ENCODE peak calls at places on chromosomes 3 and 15, in six cellular contexts. One of them, this sample, is unnamed.

GRCh38 chr15:90902656-90902995 is 476 bp upstream of the MAN2A2 start:
- DNase-seq in foreskin fibroblast: no peak
- DNase-seq in activated naive CD8-positive, alpha-beta T cell treated with anti-CD3 and anti-CD28 coated beads, Interleukin-2, amount 50 U/mL, for 24 hours: no peak
- DNase-seq in SHP77: no peak
- DNase-seq in BE2C: no peak
- DNase-seq in head of caudate nucleus: no peak
- DNase-seq in this sample: no peak

GRCh38 chr3:132641837-132642538 is 17.6 kb downstream of the ACAD11 start:
- DNase-seq in activated naive CD8-positive, alpha-beta T cell treated with anti-CD3 and anti-CD28 coated beads, Interleukin-2, amount 50 U/mL, for 24 hours: no peak
- DNase-seq in BE2C: no peak
- DNase-seq in head of caudate nucleus: no peak
- DNase-seq in foreskin fibroblast: peak; percentile 74
- DNase-seq in SHP77: peak; percentile 30
- DNase-seq in this sample: peak; percentile 65

GRCh38 chr3:104102386-104102785 is 1264.3 kb upstream of the ALCAM start:
- DNase-seq in foreskin fibroblast: peak; percentile 6
- DNase-seq in head of caudate nucleus: no peak
- DNase-seq in BE2C: peak; percentile 75
- DNase-seq in activated naive CD8-positive, alpha-beta T cell treated with anti-CD3 and anti-CD28 coated beads, Interleukin-2, amount 50 U/mL, for 24 hours: no peak
- DNase-seq in SHP77: peak; percentile 79
- DNase-seq in this sample: peak; percentile 81

GRCh38 chr15:44295909-44296420 is 7.4 kb downstream of the GOLM2 start:
- DNase-seq in foreskin fibroblast: peak; percentile 23
- DNase-seq in BE2C: no peak
- DNase-seq in head of caudate nucleus: no peak
- DNase-seq in activated naive CD8-positive, alpha-beta T cell treated with anti-CD3 and anti-CD28 coated beads, Interleukin-2, amount 50 U/mL, for 24 hours: no peak
- DNase-seq in SHP77: no peak
- DNase-seq in this sample: no peak

GRCh38 chr3:78887029-78887428 is 880.8 kb downstream of the ROBO1 start:
- DNase-seq in foreskin fibroblast: peak; percentile 59
- DNase-seq in head of caudate nucleus: no peak
- DNase-seq in BE2C: no peak
- DNase-seq in SHP77: no peak
- DNase-seq in activated naive CD8-positive, alpha-beta T cell treated with anti-CD3 and anti-CD28 coated beads, Interleukin-2, amount 50 U/mL, for 24 hours: no peak
- DNase-seq in this sample: peak; percentile 78

GRCh38 chr3:34957707-34958106 is 681.6 kb upstream of the ARPP21 start:
- DNase-seq in BE2C: no peak
- DNase-seq in foreskin fibroblast: no peak
- DNase-seq in SHP77: no peak
- DNase-seq in activated naive CD8-positive, alpha-beta T cell treated with anti-CD3 and anti-CD28 coated beads, Interleukin-2, amount 50 U/mL, for 24 hours: no peak
- DNase-seq in head of caudate nucleus: no peak
- DNase-seq in this sample: no peak

GRCh38 chr3:106345353-106346027 is 476.7 kb upstream of the CBLB start:
- DNase-seq in activated naive CD8-positive, alpha-beta T cell treated with anti-CD3 and anti-CD28 coated beads, Interleukin-2, amount 50 U/mL, for 24 hours: no peak
- DNase-seq in BE2C: no peak
- DNase-seq in head of caudate nucleus: no peak
- DNase-seq in SHP77: no peak
- DNase-seq in foreskin fibroblast: peak; percentile 93
- DNase-seq in this sample: peak; percentile 94

GRCh38 chr15:67100808-67101581 is 35.6 kb downstream of the SMAD3 start:
- DNase-seq in SHP77: no peak
- DNase-seq in activated naive CD8-positive, alpha-beta T cell treated with anti-CD3 and anti-CD28 coated beads, Interleukin-2, amount 50 U/mL, for 24 hours: peak; percentile 61
- DNase-seq in BE2C: no peak
- DNase-seq in foreskin fibroblast: no peak
- DNase-seq in head of caudate nucleus: no peak
- DNase-seq in this sample: no peak

GRCh38 chr3:120298996-120299395 is 14.0 kb upstream of the GPR156 start:
- DNase-seq in activated naive CD8-positive, alpha-beta T cell treated with anti-CD3 and anti-CD28 coated beads, Interleukin-2, amount 50 U/mL, for 24 hours: no peak
- DNase-seq in head of caudate nucleus: no peak
- DNase-seq in SHP77: no peak
- DNase-seq in BE2C: no peak
- DNase-seq in foreskin fibroblast: no peak
- DNase-seq in this sample: no peak

GRCh38 chr3:46733026-46733800 is 15.5 kb upstream of the PRSS50 start:
- DNase-seq in SHP77: no peak
- DNase-seq in head of caudate nucleus: no peak
- DNase-seq in BE2C: no peak
- DNase-seq in foreskin fibroblast: peak; percentile 26
- DNase-seq in activated naive CD8-positive, alpha-beta T cell treated with anti-CD3 and anti-CD28 coated beads, Interleukin-2, amount 50 U/mL, for 24 hours: no peak
- DNase-seq in this sample: peak; percentile 24

GRCh38 chr15:25679492-25679891 is 183.6 kb downstream of the ATP10A start:
- DNase-seq in head of caudate nucleus: no peak
- DNase-seq in BE2C: no peak
- DNase-seq in foreskin fibroblast: no peak
- DNase-seq in activated naive CD8-positive, alpha-beta T cell treated with anti-CD3 and anti-CD28 coated beads, Interleukin-2, amount 50 U/mL, for 24 hours: no peak
- DNase-seq in SHP77: no peak
- DNase-seq in this sample: no peak

GRCh38 chr3:124207873-124208473 is 216.0 kb upstream of the ROPN1 start:
- DNase-seq in foreskin fibroblast: no peak
- DNase-seq in activated naive CD8-positive, alpha-beta T cell treated with anti-CD3 and anti-CD28 coated beads, Interleukin-2, amount 50 U/mL, for 24 hours: no peak
- DNase-seq in head of caudate nucleus: no peak
- DNase-seq in SHP77: no peak
- DNase-seq in BE2C: no peak
- DNase-seq in this sample: no peak

GRCh38 chr3:139970526-139970925 is 35.5 kb downstream of the CLSTN2 start:
- DNase-seq in BE2C: no peak
- DNase-seq in SHP77: no peak
- DNase-seq in head of caudate nucleus: no peak
- DNase-seq in activated naive CD8-positive, alpha-beta T cell treated with anti-CD3 and anti-CD28 coated beads, Interleukin-2, amount 50 U/mL, for 24 hours: no peak
- DNase-seq in foreskin fibroblast: no peak
- DNase-seq in this sample: no peak

GRCh38 chr3:81406318-81406717 is 355.1 kb downstream of the GBE1 start:
- DNase-seq in SHP77: peak; percentile 8
- DNase-seq in BE2C: no peak
- DNase-seq in foreskin fibroblast: no peak
- DNase-seq in head of caudate nucleus: no peak
- DNase-seq in activated naive CD8-positive, alpha-beta T cell treated with anti-CD3 and anti-CD28 coated beads, Interleukin-2, amount 50 U/mL, for 24 hours: no peak
- DNase-seq in this sample: no peak

GRCh38 chr3:197464794-197465193 is 91.0 kb downstream of the BDH1 start:
- DNase-seq in foreskin fibroblast: no peak
- DNase-seq in activated naive CD8-positive, alpha-beta T cell treated with anti-CD3 and anti-CD28 coated beads, Interleukin-2, amount 50 U/mL, for 24 hours: no peak
- DNase-seq in SHP77: no peak
- DNase-seq in head of caudate nucleus: no peak
- DNase-seq in BE2C: no peak
- DNase-seq in this sample: no peak

GRCh38 chr15:45262906-45263456 is 10.9 kb downstream of the SLC28A2 start:
- DNase-seq in head of caudate nucleus: no peak
- DNase-seq in activated naive CD8-positive, alpha-beta T cell treated with anti-CD3 and anti-CD28 coated beads, Interleukin-2, amount 50 U/mL, for 24 hours: no peak
- DNase-seq in foreskin fibroblast: no peak
- DNase-seq in SHP77: no peak
- DNase-seq in BE2C: no peak
- DNase-seq in this sample: no peak

GRCh38 chr15:89666147-89666857 is 11.0 kb upstream of the KIF7 start:
- DNase-seq in head of caudate nucleus: no peak
- DNase-seq in SHP77: no peak
- DNase-seq in activated naive CD8-positive, alpha-beta T cell treated with anti-CD3 and anti-CD28 coated beads, Interleukin-2, amount 50 U/mL, for 24 hours: no peak
- DNase-seq in foreskin fibroblast: no peak
- DNase-seq in BE2C: peak; percentile 21
- DNase-seq in this sample: no peak

GRCh38 chr3:71421820-71422566 is 161.5 kb downstream of the FOXP1 start:
- DNase-seq in BE2C: no peak
- DNase-seq in activated naive CD8-positive, alpha-beta T cell treated with anti-CD3 and anti-CD28 coated beads, Interleukin-2, amount 50 U/mL, for 24 hours: no peak
- DNase-seq in foreskin fibroblast: no peak
- DNase-seq in SHP77: no peak
- DNase-seq in head of caudate nucleus: no peak
- DNase-seq in this sample: no peak

GRCh38 chr15:91422704-91423254 is 322.7 kb downstream of the SV2B start:
- DNase-seq in foreskin fibroblast: no peak
- DNase-seq in BE2C: no peak
- DNase-seq in activated naive CD8-positive, alpha-beta T cell treated with anti-CD3 and anti-CD28 coated beads, Interleukin-2, amount 50 U/mL, for 24 hours: no peak
- DNase-seq in SHP77: no peak
- DNase-seq in head of caudate nucleus: no peak
- DNase-seq in this sample: no peak

GRCh38 chr15:96321422-96322391 is 8.8 kb upstream of the NR2F2 start:
- DNase-seq in SHP77: no peak
- DNase-seq in foreskin fibroblast: peak; percentile 70
- DNase-seq in activated naive CD8-positive, alpha-beta T cell treated with anti-CD3 and anti-CD28 coated beads, Interleukin-2, amount 50 U/mL, for 24 hours: no peak
- DNase-seq in BE2C: no peak
- DNase-seq in head of caudate nucleus: no peak
- DNase-seq in this sample: peak; percentile 34

GRCh38 chr3:98778852-98779379 is 15.8 kb downstream of the ST3GAL6 start:
- DNase-seq in foreskin fibroblast: peak; percentile 77
- DNase-seq in activated naive CD8-positive, alpha-beta T cell treated with anti-CD3 and anti-CD28 coated beads, Interleukin-2, amount 50 U/mL, for 24 hours: no peak
- DNase-seq in head of caudate nucleus: no peak
- DNase-seq in BE2C: no peak
- DNase-seq in SHP77: no peak
- DNase-seq in this sample: peak; percentile 97

GRCh38 chr3:46926871-46927717 is 49.5 kb downstream of the CCDC12 start:
- DNase-seq in head of caudate nucleus: no peak
- DNase-seq in BE2C: no peak
- DNase-seq in activated naive CD8-positive, alpha-beta T cell treated with anti-CD3 and anti-CD28 coated beads, Interleukin-2, amount 50 U/mL, for 24 hours: no peak
- DNase-seq in foreskin fibroblast: no peak
- DNase-seq in SHP77: no peak
- DNase-seq in this sample: no peak

GRCh38 chr15:29278436-29279099 is 8.9 kb upstream of the NSMCE3 start:
- DNase-seq in foreskin fibroblast: peak; percentile 95
- DNase-seq in head of caudate nucleus: no peak
- DNase-seq in BE2C: no peak
- DNase-seq in SHP77: no peak
- DNase-seq in activated naive CD8-positive, alpha-beta T cell treated with anti-CD3 and anti-CD28 coated beads, Interleukin-2, amount 50 U/mL, for 24 hours: no peak
- DNase-seq in this sample: peak; percentile 94

GRCh38 chr15:92958105-92958504 is 58.0 kb downstream of the CHD2 start:
- DNase-seq in SHP77: no peak
- DNase-seq in BE2C: no peak
- DNase-seq in foreskin fibroblast: no peak
- DNase-seq in activated naive CD8-positive, alpha-beta T cell treated with anti-CD3 and anti-CD28 coated beads, Interleukin-2, amount 50 U/mL, for 24 hours: peak; percentile 38
- DNase-seq in head of caudate nucleus: no peak
- DNase-seq in this sample: peak; percentile 9

GRCh38 chr3:115814778-115815380 is 191.6 kb downstream of the GAP43 start:
- DNase-seq in foreskin fibroblast: peak; percentile 86
- DNase-seq in head of caudate nucleus: peak; percentile 88
- DNase-seq in BE2C: peak; percentile 74
- DNase-seq in SHP77: peak; percentile 41
- DNase-seq in activated naive CD8-positive, alpha-beta T cell treated with anti-CD3 and anti-CD28 coated beads, Interleukin-2, amount 50 U/mL, for 24 hours: peak; percentile 70
- DNase-seq in this sample: peak; percentile 55

GRCh38 chr15:22949074-22949547 is 31.1 kb downstream of the CYFIP1 start:
- DNase-seq in foreskin fibroblast: peak; percentile 80
- DNase-seq in BE2C: peak; percentile 93
- DNase-seq in head of caudate nucleus: no peak
- DNase-seq in activated naive CD8-positive, alpha-beta T cell treated with anti-CD3 and anti-CD28 coated beads, Interleukin-2, amount 50 U/mL, for 24 hours: peak; percentile 47
- DNase-seq in SHP77: no peak
- DNase-seq in this sample: no peak

GRCh38 chr3:188153498-188153948 is 434 bp upstream of the LPP start:
- DNase-seq in head of caudate nucleus: peak; percentile 50
- DNase-seq in BE2C: peak; percentile 65
- DNase-seq in activated naive CD8-positive, alpha-beta T cell treated with anti-CD3 and anti-CD28 coated beads, Interleukin-2, amount 50 U/mL, for 24 hours: peak; percentile 48
- DNase-seq in foreskin fibroblast: peak; percentile 95
- DNase-seq in SHP77: peak; percentile 84
- DNase-seq in this sample: peak; percentile 92

GRCh38 chr3:123120546-123120945 is 53.7 kb downstream of the PDIA5 start:
- DNase-seq in SHP77: no peak
- DNase-seq in BE2C: peak; percentile 64
- DNase-seq in foreskin fibroblast: no peak
- DNase-seq in head of caudate nucleus: no peak
- DNase-seq in activated naive CD8-positive, alpha-beta T cell treated with anti-CD3 and anti-CD28 coated beads, Interleukin-2, amount 50 U/mL, for 24 hours: no peak
- DNase-seq in this sample: no peak

GRCh38 chr3:37645801-37646380 is 215.8 kb upstream of the CTDSPL start:
- DNase-seq in BE2C: no peak
- DNase-seq in head of caudate nucleus: no peak
- DNase-seq in activated naive CD8-positive, alpha-beta T cell treated with anti-CD3 and anti-CD28 coated beads, Interleukin-2, amount 50 U/mL, for 24 hours: no peak
- DNase-seq in SHP77: no peak
- DNase-seq in foreskin fibroblast: no peak
- DNase-seq in this sample: no peak

GRCh38 chr15:38461089-38461833 is 7.3 kb downstream of the FAM98B start:
- DNase-seq in BE2C: no peak
- DNase-seq in activated naive CD8-positive, alpha-beta T cell treated with anti-CD3 and anti-CD28 coated beads, Interleukin-2, amount 50 U/mL, for 24 hours: no peak
- DNase-seq in head of caudate nucleus: no peak
- DNase-seq in foreskin fibroblast: peak; percentile 45
- DNase-seq in SHP77: no peak
- DNase-seq in this sample: peak; percentile 35

GRCh38 chr3:71048948-71049347 is 534.6 kb downstream of the FOXP1 start:
- DNase-seq in SHP77: no peak
- DNase-seq in activated naive CD8-positive, alpha-beta T cell treated with anti-CD3 and anti-CD28 coated beads, Interleukin-2, amount 50 U/mL, for 24 hours: no peak
- DNase-seq in BE2C: no peak
- DNase-seq in foreskin fibroblast: no peak
- DNase-seq in head of caudate nucleus: no peak
- DNase-seq in this sample: no peak

GRCh38 chr15:76577879-76578512 is 241.4 kb downstream of the ISL2 start:
- DNase-seq in head of caudate nucleus: no peak
- DNase-seq in activated naive CD8-positive, alpha-beta T cell treated with anti-CD3 and anti-CD28 coated beads, Interleukin-2, amount 50 U/mL, for 24 hours: no peak
- DNase-seq in foreskin fibroblast: no peak
- DNase-seq in SHP77: no peak
- DNase-seq in BE2C: no peak
- DNase-seq in this sample: no peak

GRCh38 chr15:83850846-83851245 is 196.9 kb downstream of the ADAMTSL3 start:
- DNase-seq in activated naive CD8-positive, alpha-beta T cell treated with anti-CD3 and anti-CD28 coated beads, Interleukin-2, amount 50 U/mL, for 24 hours: no peak
- DNase-seq in SHP77: no peak
- DNase-seq in BE2C: no peak
- DNase-seq in head of caudate nucleus: no peak
- DNase-seq in foreskin fibroblast: no peak
- DNase-seq in this sample: no peak

GRCh38 chr3:125067225-125067624 is 11.4 kb upstream of the HEG1 start:
- DNase-seq in BE2C: no peak
- DNase-seq in head of caudate nucleus: no peak
- DNase-seq in SHP77: no peak
- DNase-seq in foreskin fibroblast: no peak
- DNase-seq in activated naive CD8-positive, alpha-beta T cell treated with anti-CD3 and anti-CD28 coated beads, Interleukin-2, amount 50 U/mL, for 24 hours: no peak
- DNase-seq in this sample: no peak